ENCODE peak calls at places on chromosomes 13 and 19, in nine cellular contexts. X is CD4-positive, CD25-positive, alpha-beta regulatory T cell; B is endodermal cell; K is heart left ventricle; R is fibroblast of lung; G is CD8-positive, alpha-beta T cell; Q is CD4-positive, alpha-beta memory T cell; E is PC-3; D is body of pancreas. F is an unnamed sample.

GRCh38 chr13:94708031-94708571 is 4.2 kb downstream of the SOX21 start:
- DNase-seq in X (no peak), B (peak; percentile 84), K (no peak), R (no peak), G (no peak), Q (no peak), E (no peak), D (no peak), F (no peak)

GRCh38 chr13:46609052-46609451 is 56.1 kb downstream of the LRCH1 start:
- DNase-seq in X (no peak), B (no peak), K (no peak), R (no peak), G (no peak), Q (no peak), E (no peak), D (no peak), F (no peak)

GRCh38 chr13:27797228-27797624 is 4.9 kb downstream of the GSX1 start:
- DNase-seq in X (no peak), B (peak; percentile 92), K (no peak), R (peak; percentile 19), G (no peak), Q (no peak), E (peak; percentile 32), D (no peak), F (no peak)

GRCh38 chr19:4866595-4867424 is 657 bp downstream of the PLIN3 start:
- DNase-seq in X (peak; percentile 45), B (peak; percentile 87), K (peak; percentile 59), R (peak; percentile 44), G (peak; percentile 52), Q (peak; percentile 21), E (peak; percentile 42), D (peak; percentile 51), F (peak; percentile 57)

GRCh38 chr19:4144666-4145261 is 8.7 kb upstream of the CREB3L3 start:
- DNase-seq in X (no peak), B (no peak), K (no peak), R (peak; percentile 85), G (no peak), Q (no peak), E (peak; percentile 71), D (no peak), F (no peak)

GRCh38 chr13:112322562-112322961 is 53.6 kb upstream of the SPACA7 start:
- DNase-seq in X (no peak), B (no peak), K (no peak), R (no peak), G (no peak), Q (no peak), E (no peak), D (no peak), F (no peak)

GRCh38 chr19:58401825-58402433 is 6.5 kb downstream of the RNF225 start:
- DNase-seq in X (no peak), B (no peak), K (no peak), R (no peak), G (no peak), Q (no peak), E (no peak), D (no peak), F (no peak)

GRCh38 chr13:35342440-35342839 is 134.0 kb downstream of the MAB21L1 start:
- DNase-seq in X (no peak), B (no peak), K (no peak), R (no peak), G (no peak), Q (no peak), E (no peak), D (no peak), F (no peak)

GRCh38 chr19:16368385-16369305 is 44.0 kb downstream of the KLF2 start:
- DNase-seq in X (peak; percentile 77), B (no peak), K (no peak), R (no peak), G (peak; percentile 82), Q (peak; percentile 91), E (no peak), D (no peak), F (no peak)
- H3K4me1 ChIP-seq in X (peaks cover 98% of the 10 kb centered on the region), B (no peaks in the 10 kb centered on the region), K (peaks cover 99% of the 10 kb centered on the region), R (peaks cover 20% of the 10 kb centered on the region), G (peaks cover 94% of the 10 kb centered on the region), Q (peaks cover 98% of the 10 kb centered on the region), E (no peaks in the 10 kb centered on the region), D (peaks cover 13% of the 10 kb centered on the region), F (peaks cover 47% of the 10 kb centered on the region)

GRCh38 chr19:8485561-8486371 is 16.7 kb downstream of the PRAM1 start:
- DNase-seq in X (no peak), B (no peak), K (no peak), R (no peak), G (no peak), Q (no peak), E (no peak), D (no peak), F (no peak)
- H3K36me3 ChIP-seq in X (peaks cover 76% of the 10 kb centered on the region), B (peaks cover 88% of the 10 kb centered on the region), K (peaks cover 45% of the 10 kb centered on the region), R (peaks cover 36% of the 10 kb centered on the region), G (peaks cover 37% of the 10 kb centered on the region), Q (peaks cover 72% of the 10 kb centered on the region), E (peaks cover 70% of the 10 kb centered on the region), D (peaks cover 44% of the 10 kb centered on the region), F (peaks cover 71% of the 10 kb centered on the region)

DNA sequence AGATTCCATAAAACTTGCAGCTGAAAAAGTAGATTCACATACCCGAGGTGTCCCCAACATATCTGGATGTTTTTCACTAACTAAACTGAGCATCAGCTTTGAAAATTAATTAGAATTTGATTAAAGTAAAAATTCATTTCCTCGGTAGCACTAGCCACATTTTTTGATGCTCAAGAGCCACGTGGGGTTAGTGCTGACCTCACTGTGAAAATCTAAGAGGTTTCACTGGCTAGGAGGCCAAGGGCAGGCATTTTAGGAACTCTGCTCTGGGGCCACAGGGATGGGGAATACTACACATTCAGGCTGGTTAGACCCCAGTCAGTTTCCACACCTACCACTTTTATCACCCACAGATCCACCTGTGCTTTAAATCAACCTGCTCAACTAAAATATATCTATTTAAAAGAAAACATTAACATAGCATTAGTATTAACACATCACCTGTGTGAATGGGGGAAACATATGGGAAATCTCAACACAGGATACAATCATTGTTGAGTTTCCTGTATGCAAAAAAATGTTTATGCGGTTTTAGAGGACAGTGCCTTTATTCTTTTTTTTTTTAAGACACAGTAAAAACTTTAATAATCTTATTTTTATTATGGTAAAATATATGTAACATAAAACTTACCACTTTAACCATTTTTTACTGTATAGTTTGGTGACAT is 45.5 kb downstream of the BRD4 start:
- DNase-seq in X (no peak), B (no peak), K (no peak), R (no peak), G (no peak), Q (no peak), E (no peak), D (no peak), F (no peak)
- H3K4me1 ChIP-seq in X (peaks cover 99% of the 10 kb centered on the region), B (peaks cover 25% of the 10 kb centered on the region), K (peaks cover 100% of the 10 kb centered on the region), R (peaks cover 38% of the 10 kb centered on the region), G (peaks cover 96% of the 10 kb centered on the region), Q (peaks cover 98% of the 10 kb centered on the region), E (peaks cover 18% of the 10 kb centered on the region), D (peaks cover 83% of the 10 kb centered on the region), F (peaks cover 100% of the 10 kb centered on the region)

GRCh38 chr19:30855475-30855874 is 483.3 kb downstream of the ZNF536 start:
- DNase-seq in X (no peak), B (no peak), K (no peak), R (no peak), G (no peak), Q (no peak), E (no peak), D (no peak), F (no peak)

GRCh38 chr19:30856786-30857185 is 484.6 kb downstream of the ZNF536 start:
- DNase-seq in X (no peak), B (no peak), K (no peak), R (no peak), G (no peak), Q (no peak), E (no peak), D (no peak), F (no peak)

GRCh38 chr19:30857966-30858490 is 485.8 kb downstream of the ZNF536 start:
- DNase-seq in X (no peak), B (peak; percentile 8), K (no peak), R (no peak), G (no peak), Q (no peak), E (no peak), D (no peak), F (no peak)

GRCh38 chr19:30857388-30857787 is 485.2 kb downstream of the ZNF536 start:
- DNase-seq in X (no peak), B (peak; percentile 63), K (no peak), R (no peak), G (no peak), Q (no peak), E (no peak), D (no peak), F (no peak)

GRCh38 chr19:30856376-30856775 is 484.2 kb downstream of the ZNF536 start:
- DNase-seq in X (no peak), B (no peak), K (no peak), R (no peak), G (no peak), Q (no peak), E (no peak), D (no peak), F (no peak)
- H3K36me3 ChIP-seq in X (no peaks in the 10 kb centered on the region), B (no peaks in the 10 kb centered on the region), K (no peaks in the 10 kb centered on the region), R (no peaks in the 10 kb centered on the region), G (no peaks in the 10 kb centered on the region), Q (no peaks in the 10 kb centered on the region), E (no peaks in the 10 kb centered on the region), D (no peaks in the 10 kb centered on the region), F (no peaks in the 10 kb centered on the region)

GRCh38 chr19:18502236-18502632 is 19.6 kb downstream of the ELL start:
- DNase-seq in X (no peak), B (no peak), K (no peak), R (no peak), G (no peak), Q (no peak), E (no peak), D (no peak), F (no peak)

GRCh38 chr19:18500376-18500775 is 21.5 kb downstream of the ELL start:
- DNase-seq in X (no peak), B (no peak), K (peak; percentile 58), R (no peak), G (no peak), Q (no peak), E (no peak), D (no peak), F (peak; percentile 43)

GRCh38 chr19:18501351-18501750 is 20.5 kb downstream of the ELL start:
- DNase-seq in X (no peak), B (no peak), K (no peak), R (no peak), G (no peak), Q (no peak), E (no peak), D (no peak), F (no peak)

GRCh38 chr19:18501832-18502231 is 20.0 kb downstream of the ELL start:
- DNase-seq in X (no peak), B (no peak), K (peak; percentile 62), R (no peak), G (no peak), Q (no peak), E (no peak), D (peak; percentile 64), F (peak; percentile 67)

DNA sequence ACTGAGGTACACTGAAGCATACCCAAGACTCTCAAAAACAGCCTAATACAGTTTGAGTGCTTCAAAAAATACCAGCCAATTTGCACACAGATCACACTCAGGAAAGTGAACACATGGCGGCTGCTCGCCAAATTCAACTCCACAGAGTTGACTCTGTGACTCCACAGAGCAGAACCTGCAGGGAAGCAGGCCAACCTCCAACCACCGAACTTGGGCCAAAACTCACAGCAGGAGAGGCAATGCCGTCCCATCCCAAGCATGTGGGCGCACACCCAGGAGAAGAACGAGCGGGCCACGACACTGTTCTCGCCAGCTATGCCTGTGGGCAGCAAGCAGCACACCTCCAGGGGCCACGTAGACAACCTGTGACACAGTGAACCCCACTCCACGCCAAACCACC is 21.1 kb downstream of the ELL start:
- DNase-seq in X (no peak), B (no peak), K (peak; percentile 58), R (no peak), G (no peak), Q (no peak), E (no peak), D (peak; percentile 86), F (peak; percentile 77)
- H3K4me1 ChIP-seq in X (peaks cover 52% of the 10 kb centered on the region), B (peaks cover 12% of the 10 kb centered on the region), K (peaks cover 99% of the 10 kb centered on the region), R (peaks cover 20% of the 10 kb centered on the region), G (peaks cover 83% of the 10 kb centered on the region), Q (peaks cover 100% of the 10 kb centered on the region), E (peaks cover 28% of the 10 kb centered on the region), D (peaks cover 81% of the 10 kb centered on the region), F (peaks cover 99% of the 10 kb centered on the region)